ENCODE peak calls at places on chromosome X, in seven cellular contexts. One of them, this sample, is unnamed.

GRCh38 chrX:72117636-72118215 is 14.0 kb downstream of the RTL5 start:
- DNase-seq in ascending aorta: no peak
- DNase-seq in lower lobe of right lung: no peak
- DNase-seq in LNCaP clone FGC: no peak
- DNase-seq in OCI-LY7: no peak
- DNase-seq in tibial nerve: no peak
- DNase-seq in Calu3: no peak
- DNase-seq in this sample: no peak

GRCh38 chrX:31190221-31190975 is 118.6 kb upstream of the FTHL17 start:
- DNase-seq in OCI-LY7: no peak
- DNase-seq in lower lobe of right lung: no peak
- DNase-seq in LNCaP clone FGC: no peak
- DNase-seq in tibial nerve: no peak
- DNase-seq in ascending aorta: no peak
- DNase-seq in Calu3: no peak
- DNase-seq in this sample: no peak

GRCh38 chrX:132955710-132956109 is 2.7 kb downstream of the HS6ST2 start:
- DNase-seq in lower lobe of right lung: no peak
- DNase-seq in tibial nerve: no peak
- DNase-seq in Calu3: no peak
- DNase-seq in LNCaP clone FGC: no peak
- DNase-seq in ascending aorta: no peak
- DNase-seq in OCI-LY7: no peak
- DNase-seq in this sample: no peak

GRCh38 chrX:45667666-45668065 is 467.0 kb upstream of the DIPK2B start:
- DNase-seq in ascending aorta: no peak
- DNase-seq in Calu3: no peak
- DNase-seq in lower lobe of right lung: no peak
- DNase-seq in OCI-LY7: no peak
- DNase-seq in LNCaP clone FGC: no peak
- DNase-seq in tibial nerve: no peak
- DNase-seq in this sample: no peak

GRCh38 chrX:76453737-76454406 is 26.4 kb downstream of the MAGEE1 start:
- DNase-seq in lower lobe of right lung: no peak
- DNase-seq in Calu3: no peak
- DNase-seq in OCI-LY7: no peak
- DNase-seq in tibial nerve: no peak
- DNase-seq in ascending aorta: no peak
- DNase-seq in LNCaP clone FGC: no peak
- DNase-seq in this sample: no peak

GRCh38 chrX:148933881-148934280 is 433.5 kb downstream of the AFF2 start:
- DNase-seq in LNCaP clone FGC: no peak
- DNase-seq in tibial nerve: no peak
- DNase-seq in Calu3: no peak
- DNase-seq in OCI-LY7: no peak
- DNase-seq in lower lobe of right lung: no peak
- DNase-seq in ascending aorta: no peak
- DNase-seq in this sample: no peak

GRCh38 chrX:109889289-109890006 is 113.5 kb upstream of the TMEM164 start:
- DNase-seq in ascending aorta: no peak
- DNase-seq in LNCaP clone FGC: no peak
- DNase-seq in Calu3: peak
- DNase-seq in tibial nerve: no peak
- DNase-seq in lower lobe of right lung: no peak
- DNase-seq in OCI-LY7: peak
- DNase-seq in this sample: no peak

GRCh38 chrX:119709630-119710029 is 16.7 kb upstream of the SEPTIN6 start:
- DNase-seq in ascending aorta: no peak
- DNase-seq in lower lobe of right lung: no peak
- DNase-seq in tibial nerve: no peak
- DNase-seq in LNCaP clone FGC: no peak
- DNase-seq in Calu3: no peak
- DNase-seq in OCI-LY7: no peak
- DNase-seq in this sample: no peak

GRCh38 chrX:149903889-149904748 is 23.1 kb downstream of the MAGEA8 start:
- DNase-seq in OCI-LY7: no peak
- DNase-seq in LNCaP clone FGC: no peak
- DNase-seq in Calu3: no peak
- DNase-seq in tibial nerve: no peak
- DNase-seq in ascending aorta: no peak
- DNase-seq in lower lobe of right lung: no peak
- DNase-seq in this sample: no peak

GRCh38 chrX:71542411-71542810 is 9.5 kb downstream of the OGT start:
- DNase-seq in LNCaP clone FGC: no peak
- DNase-seq in lower lobe of right lung: no peak
- DNase-seq in tibial nerve: no peak
- DNase-seq in Calu3: no peak
- DNase-seq in OCI-LY7: no peak
- DNase-seq in ascending aorta: no peak
- DNase-seq in this sample: no peak

GRCh38 chrX:56765816-56766553 is 36.9 kb downstream of the NBDY start:
- DNase-seq in ascending aorta: no peak
- DNase-seq in tibial nerve: no peak
- DNase-seq in OCI-LY7: peak
- DNase-seq in lower lobe of right lung: no peak
- DNase-seq in LNCaP clone FGC: no peak
- DNase-seq in Calu3: no peak
- DNase-seq in this sample: no peak

GRCh38 chrX:153438522-153438921 is 7.3 kb downstream of the TREX2 start:
- DNase-seq in Calu3: no peak
- DNase-seq in ascending aorta: no peak
- DNase-seq in lower lobe of right lung: no peak
- DNase-seq in LNCaP clone FGC: no peak
- DNase-seq in tibial nerve: peak
- DNase-seq in OCI-LY7: peak
- DNase-seq in this sample: no peak
- TF ChIP-seq CTCF in Calu3: no peak
- TF ChIP-seq CTCF in ascending aorta: no peak
- TF ChIP-seq CTCF in lower lobe of right lung: no peak
- TF ChIP-seq CTCF in LNCaP clone FGC: peak
- TF ChIP-seq CTCF in tibial nerve: no peak
- TF ChIP-seq CTCF in OCI-LY7: peak
- TF ChIP-seq CTCF in this sample: no peak

GRCh38 chrX:78712381-78712780 is 35.1 kb upstream of the LPAR4 start:
- DNase-seq in Calu3: no peak
- DNase-seq in ascending aorta: no peak
- DNase-seq in tibial nerve: no peak
- DNase-seq in lower lobe of right lung: no peak
- DNase-seq in LNCaP clone FGC: no peak
- DNase-seq in OCI-LY7: no peak
- DNase-seq in this sample: no peak

GRCh38 chrX:78710146-78710545 is 37.4 kb upstream of the LPAR4 start:
- DNase-seq in lower lobe of right lung: no peak
- DNase-seq in tibial nerve: no peak
- DNase-seq in ascending aorta: no peak
- DNase-seq in OCI-LY7: no peak
- DNase-seq in Calu3: no peak
- DNase-seq in LNCaP clone FGC: no peak
- DNase-seq in this sample: no peak

GRCh38 chrX:78708830-78709229 is 38.7 kb upstream of the LPAR4 start:
- DNase-seq in tibial nerve: peak
- DNase-seq in LNCaP clone FGC: no peak
- DNase-seq in OCI-LY7: no peak
- DNase-seq in lower lobe of right lung: no peak
- DNase-seq in Calu3: no peak
- DNase-seq in ascending aorta: no peak
- DNase-seq in this sample: no peak

DNA sequence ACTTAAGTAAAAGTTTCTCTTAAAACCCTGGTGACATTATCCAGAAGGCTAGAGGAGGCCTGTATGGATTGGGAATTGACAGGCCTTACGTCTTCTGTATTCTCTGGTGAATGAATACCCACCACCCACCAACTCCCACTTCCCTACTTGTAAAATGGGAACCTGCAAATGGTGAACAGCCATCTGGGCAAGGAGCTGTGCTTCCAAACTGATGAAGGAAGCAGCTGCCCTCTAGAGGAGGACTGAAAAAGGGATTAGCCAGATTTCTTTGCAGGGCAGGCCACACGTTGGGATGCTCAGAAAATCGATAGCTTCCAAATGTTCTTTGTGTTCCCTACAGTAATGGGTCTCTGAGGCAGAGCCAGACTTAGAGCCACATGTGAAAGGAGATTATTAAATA is 39.3 kb upstream of the LPAR4 start:
- DNase-seq in ascending aorta: no peak
- DNase-seq in lower lobe of right lung: no peak
- DNase-seq in tibial nerve: no peak
- DNase-seq in Calu3: peak
- DNase-seq in LNCaP clone FGC: no peak
- DNase-seq in OCI-LY7: no peak
- DNase-seq in this sample: no peak
- TF ChIP-seq CTCF in ascending aorta: no peak
- TF ChIP-seq CTCF in lower lobe of right lung: peak
- TF ChIP-seq CTCF in tibial nerve: peak
- TF ChIP-seq CTCF in Calu3: no peak
- TF ChIP-seq CTCF in LNCaP clone FGC: peak
- TF ChIP-seq CTCF in OCI-LY7: peak
- TF ChIP-seq CTCF in this sample: no peak

GRCh38 chrX:153582896-153583295 is 16.0 kb downstream of the CCNQ start:
- DNase-seq in LNCaP clone FGC: no peak
- DNase-seq in Calu3: no peak
- DNase-seq in tibial nerve: no peak
- DNase-seq in lower lobe of right lung: peak
- DNase-seq in ascending aorta: no peak
- DNase-seq in OCI-LY7: peak
- DNase-seq in this sample: peak

GRCh38 chrX:153576961-153577360 is 22.0 kb downstream of the CCNQ start:
- DNase-seq in tibial nerve: no peak
- DNase-seq in lower lobe of right lung: no peak
- DNase-seq in ascending aorta: no peak
- DNase-seq in Calu3: no peak
- DNase-seq in OCI-LY7: no peak
- DNase-seq in LNCaP clone FGC: no peak
- DNase-seq in this sample: no peak

GRCh38 chrX:153578200-153578835 is 20.6 kb downstream of the CCNQ start:
- DNase-seq in ascending aorta: no peak
- DNase-seq in LNCaP clone FGC: no peak
- DNase-seq in tibial nerve: no peak
- DNase-seq in lower lobe of right lung: no peak
- DNase-seq in Calu3: no peak
- DNase-seq in OCI-LY7: no peak
- DNase-seq in this sample: no peak

GRCh38 chrX:153583433-153583832 is 15.5 kb downstream of the CCNQ start:
- DNase-seq in lower lobe of right lung: no peak
- DNase-seq in Calu3: no peak
- DNase-seq in LNCaP clone FGC: no peak
- DNase-seq in ascending aorta: no peak
- DNase-seq in OCI-LY7: no peak
- DNase-seq in tibial nerve: no peak
- DNase-seq in this sample: no peak

GRCh38 chrX:153580700-153581386 is 18.1 kb downstream of the CCNQ start:
- DNase-seq in tibial nerve: no peak
- DNase-seq in ascending aorta: no peak
- DNase-seq in Calu3: peak
- DNase-seq in LNCaP clone FGC: no peak
- DNase-seq in lower lobe of right lung: no peak
- DNase-seq in OCI-LY7: no peak
- DNase-seq in this sample: no peak
- TF ChIP-seq CTCF in tibial nerve: no peak
- TF ChIP-seq CTCF in ascending aorta: no peak
- TF ChIP-seq CTCF in Calu3: no peak
- TF ChIP-seq CTCF in LNCaP clone FGC: no peak
- TF ChIP-seq CTCF in lower lobe of right lung: no peak
- TF ChIP-seq CTCF in OCI-LY7: no peak
- TF ChIP-seq CTCF in this sample: no peak

DNA sequence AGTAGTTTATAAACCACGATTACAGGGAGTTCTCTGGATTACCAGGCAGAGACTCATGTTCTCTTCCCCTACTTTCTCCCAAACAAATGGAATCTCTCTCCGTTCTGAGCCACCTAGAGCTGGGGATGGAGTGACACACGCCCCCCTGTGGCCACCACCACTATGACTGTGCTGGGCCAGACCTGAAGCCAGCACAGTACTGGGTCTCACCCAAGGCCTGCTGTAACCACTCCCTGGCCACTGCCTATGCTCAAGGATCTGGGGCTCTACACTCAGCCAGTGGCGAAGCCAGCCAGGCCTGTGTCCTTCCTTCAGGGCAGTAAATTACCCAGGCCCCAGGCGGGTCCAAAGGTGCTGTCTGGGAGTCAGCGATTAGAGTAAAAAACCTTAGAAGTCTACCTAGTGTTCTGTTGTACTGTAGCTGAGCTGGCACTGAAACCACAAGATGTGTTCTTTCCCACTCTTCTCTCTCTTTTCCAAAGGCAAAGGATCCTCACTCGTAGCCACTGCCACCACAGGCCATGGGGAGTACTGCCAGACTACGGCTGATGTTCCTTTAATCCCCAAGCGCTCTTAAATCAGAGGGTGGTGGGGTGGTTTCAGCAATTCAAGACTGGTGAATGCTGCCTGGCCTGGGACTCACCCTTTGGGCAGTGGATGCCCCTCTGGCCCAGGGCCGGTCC is 412.2 kb upstream of the ARX start:
- DNase-seq in lower lobe of right lung: no peak
- DNase-seq in tibial nerve: no peak
- DNase-seq in OCI-LY7: no peak
- DNase-seq in LNCaP clone FGC: no peak
- DNase-seq in ascending aorta: no peak
- DNase-seq in Calu3: peak
- DNase-seq in this sample: no peak
- TF ChIP-seq CTCF in lower lobe of right lung: no peak
- TF ChIP-seq CTCF in tibial nerve: no peak
- TF ChIP-seq CTCF in OCI-LY7: peak
- TF ChIP-seq CTCF in LNCaP clone FGC: peak
- TF ChIP-seq CTCF in ascending aorta: no peak
- TF ChIP-seq CTCF in Calu3: no peak
- TF ChIP-seq CTCF in this sample: no peak

DNA sequence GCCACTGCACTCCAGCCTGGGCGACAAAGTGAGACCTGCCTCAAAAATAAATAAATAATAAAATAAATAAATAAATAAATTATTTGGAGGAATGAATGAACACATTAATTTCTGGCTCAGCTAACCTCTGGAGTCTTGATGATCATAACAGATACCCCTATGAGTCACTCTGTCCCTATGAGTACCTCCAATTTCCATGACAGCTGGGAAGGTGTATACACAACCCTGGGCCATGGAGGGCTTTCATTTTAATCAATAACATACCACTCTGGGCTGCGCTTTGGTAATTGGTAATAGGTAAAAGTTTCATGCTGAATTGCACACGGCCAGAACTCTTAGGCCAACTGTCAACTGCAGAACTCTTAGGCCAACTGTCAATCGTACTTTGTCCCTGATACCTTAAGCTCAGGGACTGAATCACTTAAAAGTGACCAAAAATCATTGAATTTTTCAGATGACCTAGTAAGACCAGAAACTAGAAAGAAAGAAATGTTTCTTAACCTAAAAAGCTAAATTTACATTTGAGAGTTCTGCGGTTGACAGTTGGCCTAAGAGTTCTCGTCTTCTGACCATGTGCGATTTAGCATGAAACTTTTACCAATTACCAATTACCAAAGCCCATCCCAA is 112.4 kb downstream of the ATP11C start:
- DNase-seq in OCI-LY7: no peak
- DNase-seq in lower lobe of right lung: no peak
- DNase-seq in tibial nerve: no peak
- DNase-seq in LNCaP clone FGC: no peak
- DNase-seq in Calu3: no peak
- DNase-seq in ascending aorta: no peak
- DNase-seq in this sample: no peak
- TF ChIP-seq CTCF in OCI-LY7: no peak
- TF ChIP-seq CTCF in lower lobe of right lung: no peak
- TF ChIP-seq CTCF in tibial nerve: no peak
- TF ChIP-seq CTCF in LNCaP clone FGC: no peak
- TF ChIP-seq CTCF in Calu3: no peak
- TF ChIP-seq CTCF in ascending aorta: no peak
- TF ChIP-seq CTCF in this sample: no peak